ENCODE peak calls at places on chromosomes 13 and 19, in five cellular contexts. O, P, M, Z and G are unnamed samples.

GRCh38 chr19:29259153-29259552 is 46.2 kb upstream of the UQCRFS1 start:
- DNase-seq in M (no peak), P (no peak), O (no peak), Z (no peak), G (no peak)

GRCh38 chr13:43830481-43830873 is 43.7 kb upstream of the ENOX1 start:
- DNase-seq in M (peak; percentile 81), P (no peak), O (peak; percentile 83), Z (no peak), G (no peak)

GRCh38 chr19:29881386-29881785 is 60.7 kb upstream of the URI1 start:
- DNase-seq in M (peak; percentile 6), P (no peak), Z (no peak), O (no peak), G (peak; percentile 36)

GRCh38 chr19:3184847-3185481 is 766 bp upstream of the NCLN start:
- DNase-seq in O (no peak), M (no peak), Z (peak; percentile 80), P (peak; percentile 70), G (peak; percentile 84)

GRCh38 chr19:7210359-7210758 is 83.9 kb downstream of the INSR start:
- DNase-seq in M (no peak), Z (no peak), P (no peak), O (no peak), G (no peak)

GRCh38 chr19:41753936-41754529 is 1.3 kb upstream of the CEACAM6 start:
- DNase-seq in O (no peak), P (no peak), M (no peak), Z (no peak), G (peak; percentile 50)

GRCh38 chr13:95956589-95957148 is 96.5 kb downstream of the UGGT2 start:
- DNase-seq in O (peak; percentile 65), M (peak; percentile 20), P (no peak), Z (no peak), G (no peak)

GRCh38 chr13:74867460-74867859 is 614.5 kb downstream of the TBC1D4 start:
- DNase-seq in O (peak; percentile 55), M (peak; percentile 32), P (no peak), Z (no peak), G (no peak)

GRCh38 chr19:33486936-33487793 is 34.4 kb downstream of the PEPD start:
- DNase-seq in P (no peak), M (no peak), O (no peak), Z (no peak), G (peak; percentile 38)

GRCh38 chr13:60335531-60335930 is 61.5 kb upstream of the TDRD3 start:
- DNase-seq in O (no peak), M (peak; percentile 12), Z (no peak), P (no peak), G (no peak)

GRCh38 chr13:23695711-23696512 is 125.7 kb downstream of the TNFRSF19 start:
- DNase-seq in Z (no peak), M (no peak), P (peak; percentile 58), O (peak; percentile 21), G (no peak)

GRCh38 chr13:43245374-43245964 is 222.1 kb downstream of the DNAJC15 start:
- DNase-seq in O (peak; percentile 85), M (peak; percentile 92), P (no peak), Z (no peak), G (no peak)

GRCh38 chr13:94163535-94163934 is 315.9 kb downstream of the DCT start:
- DNase-seq in O (no peak), M (no peak), P (no peak), Z (no peak), G (no peak)

GRCh38 chr13:78660130-78660857 is 1.3 kb upstream of the OBI1 start:
- DNase-seq in M (no peak), P (no peak), Z (no peak), O (no peak), G (peak; percentile 32)

GRCh38 chr19:34232566-34233481 is 21.5 kb upstream of the GARRE1 start:
- DNase-seq in O (peak; percentile 93), Z (peak; percentile 73), M (peak; percentile 98), P (peak; percentile 53), G (peak; percentile 86)

GRCh38 chr19:39563408-39563807 is 23.4 kb upstream of the EID2 start:
- DNase-seq in M (peak; percentile 55), P (no peak), Z (no peak), O (no peak), G (no peak)

GRCh38 chr19:37594064-37594981 is at the start of the genes ZNF540 and ZNF571:
- DNase-seq in M (peak; percentile 95), O (peak; percentile 96), Z (peak; percentile 95), P (peak; percentile 95), G (peak; percentile 98)

GRCh38 chr19:48271531-48272151 is 1.8 kb downstream of the ZNF114 start:
- DNase-seq in O (peak; percentile 57), P (peak; percentile 40), Z (no peak), M (peak; percentile 39), G (peak; percentile 62)

GRCh38 chr19:12350890-12351197 is 14.6 kb downstream of the ZNF442 start:
- DNase-seq in Z (no peak), M (no peak), P (no peak), O (peak; percentile 5), G (no peak)

GRCh38 chr19:13430790-13431582 is 75.3 kb downstream of the CACNA1A start:
- DNase-seq in M (peak; percentile 7), O (peak; percentile 31), P (peak; percentile 20), Z (no peak), G (peak; percentile 59)

GRCh38 chr19:4134351-4134750 is 10.4 kb upstream of the MAP2K2 start:
- DNase-seq in P (no peak), Z (no peak), O (no peak), M (no peak), G (no peak)

GRCh38 chr19:39196860-39197562 is at the start of gene NCCRP1:
- DNase-seq in Z (no peak), P (no peak), O (no peak), M (no peak), G (no peak)

GRCh38 chr13:51175639-51176038 is 46.6 kb upstream of the FAM124A start:
- DNase-seq in M (no peak), Z (no peak), P (no peak), O (no peak), G (no peak)

GRCh38 chr13:23455401-23456185 is 22.1 kb upstream of the SACS start:
- DNase-seq in M (no peak), O (peak; percentile 63), Z (no peak), P (no peak), G (no peak)

GRCh38 chr13:22596157-22596863 is 584.5 kb upstream of the SGCG start:
- DNase-seq in P (no peak), M (no peak), Z (no peak), O (no peak), G (no peak)

GRCh38 chr19:43784251-43784980 is 3.6 kb upstream of the KCNN4 start:
- DNase-seq in P (no peak), M (peak; percentile 83), O (peak; percentile 78), Z (no peak), G (peak; percentile 74)

GRCh38 chr13:43564941-43565340 is 221.8 kb downstream of the ENOX1 start:
- DNase-seq in O (no peak), Z (no peak), M (no peak), P (no peak), G (no peak)

GRCh38 chr19:5138606-5139594 is 170.0 kb downstream of the KDM4B start:
- DNase-seq in Z (peak; percentile 20), O (peak; percentile 38), M (peak; percentile 90), P (no peak), G (peak; percentile 79)

GRCh38 chr13:30033681-30034447 is 183.4 kb upstream of the UBL3 start:
- DNase-seq in O (peak; percentile 89), P (no peak), Z (no peak), M (peak; percentile 97), G (no peak)

GRCh38 chr13:29791508-29791907 is 58.9 kb downstream of the UBL3 start:
- DNase-seq in O (no peak), Z (no peak), P (no peak), M (no peak), G (no peak)

GRCh38 chr13:39612023-39612637 is 9.1 kb upstream of the LHFPL6 start:
- DNase-seq in P (no peak), Z (peak; percentile 83), M (peak; percentile 58), O (peak; percentile 51), G (peak; percentile 63)

GRCh38 chr13:50094615-50095293 is 79.5 kb downstream of the KCNRG start:
- DNase-seq in Z (no peak), O (peak; percentile 75), M (peak; percentile 39), P (no peak), G (no peak)

GRCh38 chr19:42606660-42607351 is 12.1 kb upstream of the CEACAM8 start:
- DNase-seq in M (no peak), O (peak; percentile 53), Z (no peak), P (peak; percentile 23), G (no peak)

GRCh38 chr19:48443262-48443661 is 2.5 kb upstream of the GRWD1 start:
- DNase-seq in P (no peak), Z (no peak), O (no peak), M (no peak), G (no peak)

GRCh38 chr13:66506031-66506777 is 723.9 kb downstream of the PCDH9 start:
- DNase-seq in M (no peak), Z (no peak), P (no peak), O (no peak), G (no peak)

GRCh38 chr19:49155005-49155826 is at the start of gene HRC:
- DNase-seq in Z (no peak), P (peak; percentile 76), M (no peak), O (no peak), G (no peak)

GRCh38 chr19:40348961-40349507 is 539 bp downstream of the PLD3 start:
- DNase-seq in P (no peak), O (peak; percentile 40), Z (no peak), M (peak; percentile 51), G (no peak)

GRCh38 chr19:40803857-40804782 is 5.1 kb downstream of the EGLN2 start:
- DNase-seq in M (no peak), O (no peak), Z (no peak), P (peak; percentile 64), G (no peak)

GRCh38 chr19:50648659-50649058 is 586 bp upstream of the C19orf81 start:
- DNase-seq in Z (no peak), M (no peak), O (no peak), P (no peak), G (no peak)

GRCh38 chr19:50651174-50651573 is 1.9 kb downstream of the C19orf81 start:
- DNase-seq in P (no peak), O (no peak), Z (no peak), M (no peak), G (no peak)

GRCh38 chr19:50649433-50650391 is at the start of gene C19orf81:
- DNase-seq in Z (no peak), P (no peak), O (no peak), M (no peak), G (no peak)

GRCh38 chr19:50654882-50655281 is 5.6 kb downstream of the C19orf81 start:
- DNase-seq in P (no peak), M (no peak), O (no peak), Z (no peak), G (no peak)

GRCh38 chr19:50652722-50653121 is 3.5 kb downstream of the C19orf81 start:
- DNase-seq in P (no peak), Z (no peak), O (no peak), M (no peak), G (no peak)
- H3K27me3 ChIP-seq in P (peaks cover 97% of the 10 kb centered on the region), Z (no peaks in the 10 kb centered on the region), O (peaks cover 5% of the 10 kb centered on the region), M (no peaks in the 10 kb centered on the region), G (no peaks in the 10 kb centered on the region)

GRCh38 chr13:111095031-111095840 is 19.9 kb upstream of the ARHGEF7 start:
- DNase-seq in Z (no peak), P (no peak), M (no peak), O (no peak), G (peak; percentile 73)
- H3K27me3 ChIP-seq in Z (no peaks in the 10 kb centered on the region), P (peaks cover 54% of the 10 kb centered on the region), M (peaks cover 28% of the 10 kb centered on the region), O (peaks cover 64% of the 10 kb centered on the region), G (no peaks in the 10 kb centered on the region)

GRCh38 chr13:27969073-27969865 is at the start of gene CDX2:
- DNase-seq in O (no peak), M (no peak), Z (no peak), P (no peak), G (no peak)
- H3K27me3 ChIP-seq in O (peaks cover 100% of the 10 kb centered on the region), M (peaks cover 91% of the 10 kb centered on the region), Z (no peaks in the 10 kb centered on the region), P (peaks cover 100% of the 10 kb centered on the region), G (no peaks in the 10 kb centered on the region)

GRCh38 chr19:19263886-19264487 is 9.1 kb downstream of the TM6SF2 start:
- DNase-seq in M (no peak), O (no peak), P (no peak), Z (no peak), G (no peak)
- H3K27me3 ChIP-seq in M (peaks cover 18% of the 10 kb centered on the region), O (peaks cover 66% of the 10 kb centered on the region), P (peaks cover 59% of the 10 kb centered on the region), Z (no peaks in the 10 kb centered on the region), G (no peaks in the 10 kb centered on the region)